ENCODE peak calls at places on chromosomes 16 and 17, in seven cellular contexts. V is IMR-90, G is T-helper 17 cell, A is AG04450, U is stomach, Q is colonic mucosa, J is psoas muscle. D is an unnamed sample. For H3K9me3, the result is how much of the 10 kb centered on the place peaks cover.

GRCh38 chr17:73749337-73749807 is 105.1 kb upstream of the SDK2 start:
- DNase-seq in V (no peak), G (no peak), A (no peak), U (no peak), Q (no peak), J (no peak), D (no peak)

GRCh38 chr17:1147664-1148063 is 32.1 kb downstream of the ABR start:
- DNase-seq in V (peak), G (no peak), A (no peak), U (peak), Q (peak), J (peak), D (peak)

GRCh38 chr17:76199466-76199865 is 40.8 kb downstream of the RNF157 start:
- DNase-seq in V (no peak), G (peak), A (no peak), U (no peak), Q (no peak), J (no peak), D (no peak)

GRCh38 chr17:50505731-50506130 is 2.5 kb upstream of the MYCBPAP start:
- DNase-seq in V (no peak), G (no peak), A (no peak), U (no peak), Q (no peak), J (no peak), D (no peak)

GRCh38 chr16:51337662-51338061 is 186.6 kb upstream of the SALL1 start:
- DNase-seq in V (no peak), G (no peak), A (no peak), U (no peak), Q (no peak), J (no peak), D (no peak)

GRCh38 chr17:81121841-81122733 is 43.2 kb upstream of the PVALEF start:
- DNase-seq in V (no peak), G (no peak), A (no peak), U (no peak), Q (no peak), J (no peak), D (no peak)

GRCh38 chr16:85711982-85712587 is 23.3 kb upstream of the GINS2 start:
- DNase-seq in V (no peak), G (no peak), A (no peak), U (no peak), Q (no peak), J (no peak), D (no peak)

GRCh38 chr17:5023588-5024147 is 11.6 kb downstream of the SLC52A1 start:
- DNase-seq in V (no peak), G (no peak), A (no peak), U (no peak), Q (no peak), J (no peak), D (no peak)

GRCh38 chr16:83870830-83871229 is 28.1 kb upstream of the MLYCD start:
- DNase-seq in V (no peak), G (no peak), A (no peak), U (no peak), Q (no peak), J (no peak), D (no peak)

GRCh38 chr16:88569614-88569984 is 604 bp upstream of the ZC3H18 start:
- DNase-seq in V (peak), G (no peak), A (no peak), U (no peak), Q (no peak), J (peak), D (no peak)

GRCh38 chr17:38777641-38778250 is 21.6 kb downstream of the PIP4K2B start:
- DNase-seq in V (peak), G (no peak), A (no peak), U (no peak), Q (no peak), J (no peak), D (no peak)

GRCh38 chr17:20294120-20294519 is 173.2 kb downstream of the LGALS9B start:
- DNase-seq in V (no peak), G (no peak), A (no peak), U (no peak), Q (no peak), J (no peak), D (no peak)

GRCh38 chr17:28331891-28332420 is 3.3 kb downstream of the IFT20 start:
- DNase-seq in V (no peak), G (no peak), A (no peak), U (peak), Q (no peak), J (no peak), D (no peak)

GRCh38 chr16:73878616-73879015 is 418.0 kb upstream of the PSMD7 start:
- DNase-seq in V (peak), G (no peak), A (peak), U (no peak), Q (no peak), J (no peak), D (peak)

GRCh38 chr17:65134035-65134434 is 3.1 kb upstream of the RGS9 start:
- DNase-seq in V (no peak), G (no peak), A (no peak), U (no peak), Q (no peak), J (no peak), D (no peak)

GRCh38 chr17:45355087-45355486 is 38.3 kb upstream of the MAP3K14 start:
- DNase-seq in V (no peak), G (no peak), A (no peak), U (no peak), Q (peak), J (no peak), D (no peak)

GRCh38 chr17:18172528-18173278 is 10.9 kb upstream of the ALKBH5 start:
- DNase-seq in V (peak), G (no peak), A (no peak), U (no peak), Q (no peak), J (no peak), D (no peak)

GRCh38 chr16:28321700-28322411 is 29.5 kb downstream of the SBK1 start:
- DNase-seq in V (peak), G (no peak), A (no peak), U (no peak), Q (peak), J (no peak), D (peak)

GRCh38 chr16:24875466-24875865 is 29.7 kb downstream of the SLC5A11 start:
- DNase-seq in V (no peak), G (no peak), A (no peak), U (no peak), Q (no peak), J (no peak), D (no peak)

GRCh38 chr16:80198265-80198994 is 342.4 kb upstream of the DYNLRB2 start:
- DNase-seq in V (peak), G (no peak), A (no peak), U (no peak), Q (no peak), J (no peak), D (peak)

GRCh38 chr17:36608794-36609497 is 7.6 kb downstream of the MRM1 start:
- DNase-seq in V (peak), G (no peak), A (peak), U (no peak), Q (peak), J (peak), D (peak)

GRCh38 chr16:79656537-79657115 is 56.1 kb upstream of the MAF start:
- DNase-seq in V (no peak), G (no peak), A (no peak), U (no peak), Q (no peak), J (no peak), D (no peak)

GRCh38 chr17:27836651-27837050 is 36.3 kb upstream of the NOS2 start:
- DNase-seq in V (no peak), G (no peak), A (no peak), U (no peak), Q (no peak), J (no peak), D (no peak)

GRCh38 chr17:13030459-13031305 is 12.9 kb upstream of the ELAC2 start:
- DNase-seq in V (peak), G (no peak), A (peak), U (no peak), Q (peak), J (no peak), D (no peak)

GRCh38 chr17:74832421-74832820 is 27.3 kb downstream of the GRIN2C start:
- DNase-seq in V (no peak), G (no peak), A (no peak), U (no peak), Q (no peak), J (no peak), D (no peak)

GRCh38 chr16:89557230-89557935 is 3.1 kb upstream of the RPL13 start:
- DNase-seq in V (peak), G (peak), A (no peak), U (peak), Q (peak), J (peak), D (peak)

GRCh38 chr17:21313320-21313719 is 28.8 kb downstream of the MAP2K3 start:
- DNase-seq in V (no peak), G (no peak), A (no peak), U (no peak), Q (peak), J (peak), D (no peak)

GRCh38 chr17:55598495-55598894 is 87.2 kb upstream of the SMIM36 start:
- DNase-seq in V (no peak), G (no peak), A (no peak), U (no peak), Q (no peak), J (no peak), D (no peak)
- H3K9me3 ChIP-seq in V (under half), G (under half), A (under half), U (under half), Q (under half), J (under half), D (under half)

GRCh38 chr16:64865037-64865696 is 256.7 kb downstream of the CDH11 start:
- DNase-seq in V (peak), G (no peak), A (no peak), U (no peak), Q (no peak), J (no peak), D (peak)
- H3K9me3 ChIP-seq in V (under half), G (under half), A (under half), U (under half), Q (under half), J (under half), D (under half)

GRCh38 chr17:41589301-41589700 is 2.6 kb upstream of the KRT14 start:
- DNase-seq in V (no peak), G (no peak), A (no peak), U (no peak), Q (no peak), J (no peak), D (no peak)

GRCh38 chr17:41586863-41587495 is at the start of gene KRT14:
- DNase-seq in V (no peak), G (no peak), A (no peak), U (no peak), Q (no peak), J (no peak), D (no peak)

GRCh38 chr17:41585301-41585700 is 1.4 kb downstream of the KRT14 start:
- DNase-seq in V (no peak), G (no peak), A (no peak), U (no peak), Q (no peak), J (no peak), D (no peak)

GRCh38 chr17:41592601-41593305 is 6.1 kb upstream of the KRT14 start:
- DNase-seq in V (no peak), G (no peak), A (no peak), U (no peak), Q (no peak), J (no peak), D (no peak)

GRCh38 chr17:41588126-41588810 is 1.6 kb upstream of the KRT14 start:
- DNase-seq in V (no peak), G (no peak), A (no peak), U (no peak), Q (no peak), J (no peak), D (no peak)
- H3K9me3 ChIP-seq in V (under half), G (under half), A (under half), U (under half), Q (under half), J (under half), D (under half)

DNA sequence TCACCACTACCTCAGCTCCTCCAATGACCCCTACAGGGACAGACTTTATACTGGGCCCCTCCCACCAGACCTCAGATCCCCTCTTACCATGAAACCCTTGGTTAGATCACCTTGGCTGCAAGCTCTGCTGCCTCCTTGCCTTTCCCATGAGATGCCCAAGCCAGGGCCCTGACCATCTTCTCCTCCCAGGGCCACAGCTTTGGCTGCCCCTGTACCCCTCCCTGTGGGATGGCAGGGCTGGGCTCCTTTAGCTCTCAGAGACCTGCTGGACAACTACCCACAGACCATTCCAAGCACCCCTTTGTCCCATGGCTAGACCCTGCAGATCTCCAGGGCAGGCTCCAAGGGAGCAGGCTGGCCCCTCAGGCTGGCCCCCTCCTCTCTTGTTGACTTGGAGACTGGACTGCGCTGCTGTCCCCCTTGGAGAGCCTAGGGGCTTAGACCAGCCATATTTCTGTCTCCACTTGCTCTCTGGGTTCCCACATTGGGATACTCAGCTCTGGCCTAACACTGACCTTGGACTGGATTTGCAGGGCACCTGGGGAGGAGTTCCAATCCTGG is 1692.7 kb downstream of the TP53TG3F start:
- DNase-seq in V (no peak), G (no peak), A (no peak), U (no peak), Q (no peak), J (no peak), D (no peak)
- H3K9me3 ChIP-seq in V (under half), G (under half), A (half or more), U (half or more), Q (under half), J (under half), D (under half)

GRCh38 chr17:22484826-22485225 is 792.5 kb downstream of the KCNJ18 start:
- DNase-seq in V (no peak), G (no peak), A (no peak), U (no peak), Q (no peak), J (no peak), D (no peak)
- H3K9me3 ChIP-seq in V (under half), G (under half), A (under half), U (under half), Q (under half), J (under half), D (under half)

GRCh38 chr16:3321802-3322201 is 16.5 kb downstream of the ZNF75A start:
- DNase-seq in V (no peak), G (no peak), A (no peak), U (no peak), Q (no peak), J (no peak), D (no peak)
- H3K9me3 ChIP-seq in V (half or more), G (under half), A (under half), U (half or more), Q (under half), J (half or more), D (under half)

DNA sequence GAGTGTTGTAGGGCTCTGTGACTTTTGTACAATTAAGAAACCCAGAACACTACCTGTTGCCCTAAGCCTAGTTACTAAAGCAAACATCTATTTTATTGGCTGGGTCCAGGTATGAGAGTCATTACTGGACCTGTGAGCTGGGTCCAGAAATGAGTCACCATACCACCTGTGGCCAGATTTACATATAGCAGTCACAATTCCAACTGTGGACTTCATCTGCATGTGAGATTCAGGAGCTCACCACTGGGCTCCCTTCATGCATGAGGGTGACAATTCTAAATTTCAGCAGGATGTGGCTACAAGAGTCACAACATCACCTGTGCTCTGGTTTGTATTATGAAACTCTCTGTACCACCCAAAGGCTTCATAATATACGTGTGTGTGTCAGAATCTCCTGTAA is 2038.0 kb downstream of the TP53TG3F start:
- DNase-seq in V (no peak), G (no peak), A (no peak), U (no peak), Q (no peak), J (no peak), D (no peak)
- H3K9me3 ChIP-seq in V (under half), G (under half), A (under half), U (under half), Q (under half), J (under half), D (under half)

GRCh38 chr16:35751191-35751941 is 2292.0 kb downstream of the TP53TG3F start:
- DNase-seq in V (no peak), G (no peak), A (no peak), U (no peak), Q (no peak), J (no peak), D (no peak)

GRCh38 chr16:35748621-35749252 is 2289.3 kb downstream of the TP53TG3F start:
- DNase-seq in V (no peak), G (no peak), A (no peak), U (no peak), Q (no peak), J (no peak), D (no peak)

GRCh38 chr16:35750701-35751104 is 2291.3 kb downstream of the TP53TG3F start:
- DNase-seq in V (no peak), G (no peak), A (no peak), U (no peak), Q (no peak), J (no peak), D (no peak)

GRCh38 chr16:35749253-35750141 is 2290.1 kb downstream of the TP53TG3F start:
- DNase-seq in V (no peak), G (no peak), A (no peak), U (no peak), Q (no peak), J (no peak), D (no peak)

DNA sequence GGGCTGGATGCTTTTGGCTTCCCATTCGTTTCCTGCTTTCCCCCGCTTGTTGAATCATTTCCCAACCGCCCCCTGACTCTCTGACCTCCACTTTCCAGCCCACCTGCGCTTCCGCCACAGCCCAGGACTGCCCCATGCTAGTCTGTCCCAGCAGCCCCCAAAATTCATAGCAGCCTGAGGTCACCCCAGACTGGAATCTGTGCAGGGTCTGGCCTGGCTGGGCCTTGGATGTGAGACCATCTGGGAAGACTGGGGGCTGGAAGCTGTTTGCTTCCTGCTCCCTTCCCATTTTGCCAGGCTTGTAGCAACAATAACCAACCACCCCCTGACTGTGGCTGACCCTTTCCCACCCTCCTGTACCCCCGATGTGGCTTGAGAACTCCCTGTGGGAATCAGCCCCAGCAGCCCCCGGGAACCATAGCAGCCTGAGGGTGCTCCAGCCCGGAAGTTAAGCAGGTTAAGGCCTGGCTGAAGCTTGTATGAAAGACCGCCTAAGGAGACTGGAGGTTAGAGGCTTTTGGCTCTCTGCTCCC is 2290.8 kb downstream of the TP53TG3F start:
- DNase-seq in V (no peak), G (no peak), A (no peak), U (no peak), Q (no peak), J (no peak), D (no peak)
- H3K9me3 ChIP-seq in V (half or more), G (under half), A (half or more), U (half or more), Q (under half), J (under half), D (under half)

GRCh38 chr16:10408824-10409381 is 23.0 kb downstream of the ATF7IP2 start:
- DNase-seq in V (no peak), G (no peak), A (no peak), U (no peak), Q (no peak), J (no peak), D (peak)
- H3K9me3 ChIP-seq in V (under half), G (under half), A (under half), U (half or more), Q (under half), J (under half), D (under half)

GRCh38 chr16:60641067-60641466 is 1395.2 kb downstream of the CDH8 start:
- DNase-seq in V (no peak), G (no peak), A (no peak), U (no peak), Q (no peak), J (no peak), D (no peak)
- H3K9me3 ChIP-seq in V (under half), G (under half), A (under half), U (under half), Q (under half), J (under half), D (under half)